ENCODE peak calls at places on chromosomes 6 and 20, in nine cellular contexts. One of them, this sample, is unnamed.

GRCh38 chr20:54340667-54341081 is 132.8 kb downstream of the PFDN4 start:
- DNase-seq in heart right ventricle: no peak
- DNase-seq in K562: no peak
- DNase-seq in epithelial cell of esophagus: no peak
- DNase-seq in fibroblast of the aortic adventitia: peak
- DNase-seq in cardiac muscle cell: peak
- DNase-seq in RWPE1: peak
- DNase-seq in psoas muscle: no peak
- DNase-seq in neural crest cell: no peak
- DNase-seq in this sample: no peak

GRCh38 chr20:49925901-49926454 is 10.2 kb upstream of the RNF114 start:
- DNase-seq in heart right ventricle: no peak
- DNase-seq in K562: no peak
- DNase-seq in epithelial cell of esophagus: no peak
- DNase-seq in fibroblast of the aortic adventitia: no peak
- DNase-seq in cardiac muscle cell: no peak
- DNase-seq in RWPE1: no peak
- DNase-seq in psoas muscle: no peak
- DNase-seq in neural crest cell: no peak
- DNase-seq in this sample: no peak

GRCh38 chr6:44022671-44023352 is 104.4 kb downstream of the MRPL14 start:
- DNase-seq in heart right ventricle: no peak
- DNase-seq in K562: no peak
- DNase-seq in epithelial cell of esophagus: no peak
- DNase-seq in fibroblast of the aortic adventitia: no peak
- DNase-seq in cardiac muscle cell: no peak
- DNase-seq in RWPE1: no peak
- DNase-seq in psoas muscle: no peak
- DNase-seq in neural crest cell: no peak
- DNase-seq in this sample: no peak

GRCh38 chr20:16020971-16021370 is 552.3 kb downstream of the KIF16B start:
- DNase-seq in heart right ventricle: no peak
- DNase-seq in K562: no peak
- DNase-seq in epithelial cell of esophagus: peak
- DNase-seq in fibroblast of the aortic adventitia: no peak
- DNase-seq in cardiac muscle cell: no peak
- DNase-seq in RWPE1: peak
- DNase-seq in psoas muscle: no peak
- DNase-seq in neural crest cell: no peak
- DNase-seq in this sample: no peak

GRCh38 chr6:24313133-24313476 is 44.8 kb downstream of the DCDC2 start:
- DNase-seq in heart right ventricle: no peak
- DNase-seq in K562: no peak
- DNase-seq in epithelial cell of esophagus: no peak
- DNase-seq in fibroblast of the aortic adventitia: no peak
- DNase-seq in cardiac muscle cell: no peak
- DNase-seq in RWPE1: no peak
- DNase-seq in psoas muscle: no peak
- DNase-seq in neural crest cell: no peak
- DNase-seq in this sample: no peak

GRCh38 chr6:32151131-32151884 is 431 bp downstream of the PRRT1 start:
- DNase-seq in heart right ventricle: no peak
- DNase-seq in K562: no peak
- DNase-seq in epithelial cell of esophagus: no peak
- DNase-seq in fibroblast of the aortic adventitia: no peak
- DNase-seq in cardiac muscle cell: no peak
- DNase-seq in RWPE1: no peak
- DNase-seq in psoas muscle: no peak
- DNase-seq in neural crest cell: no peak
- DNase-seq in this sample: no peak

GRCh38 chr6:127366281-127367022 is 23.0 kb upstream of the ECHDC1 start:
- DNase-seq in heart right ventricle: no peak
- DNase-seq in K562: peak
- DNase-seq in epithelial cell of esophagus: peak
- DNase-seq in fibroblast of the aortic adventitia: peak
- DNase-seq in cardiac muscle cell: peak
- DNase-seq in RWPE1: peak
- DNase-seq in psoas muscle: no peak
- DNase-seq in neural crest cell: no peak
- DNase-seq in this sample: no peak

GRCh38 chr6:28770732-28771131 is 153.1 kb downstream of the TRIM27 start:
- DNase-seq in heart right ventricle: no peak
- DNase-seq in K562: no peak
- DNase-seq in epithelial cell of esophagus: no peak
- DNase-seq in fibroblast of the aortic adventitia: no peak
- DNase-seq in cardiac muscle cell: no peak
- DNase-seq in RWPE1: no peak
- DNase-seq in psoas muscle: no peak
- DNase-seq in neural crest cell: no peak
- DNase-seq in this sample: no peak

DNA sequence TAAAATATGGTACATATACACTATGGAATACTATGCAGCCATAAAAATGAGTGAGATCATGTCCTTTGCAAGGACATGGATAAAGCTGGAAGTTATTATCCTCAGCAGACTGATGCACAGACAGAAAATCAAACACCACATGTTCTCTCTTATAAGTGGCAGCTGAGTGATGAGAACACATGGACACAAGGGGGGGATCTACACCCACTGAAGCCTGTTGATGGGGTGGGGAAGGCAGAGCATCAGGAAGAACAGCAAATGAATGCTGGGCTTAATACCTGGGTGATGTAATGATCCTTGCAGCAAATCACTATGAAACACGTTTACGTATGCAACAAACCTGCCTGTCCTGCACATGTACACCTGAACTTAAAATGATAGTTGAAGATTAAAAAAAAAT is 71.3 kb downstream of the MANEA start:
- DNase-seq in heart right ventricle: no peak
- DNase-seq in K562: no peak
- DNase-seq in epithelial cell of esophagus: peak
- DNase-seq in fibroblast of the aortic adventitia: no peak
- DNase-seq in cardiac muscle cell: no peak
- DNase-seq in RWPE1: no peak
- DNase-seq in psoas muscle: no peak
- DNase-seq in neural crest cell: no peak
- DNase-seq in this sample: peak
- TF ChIP-seq CTCF in heart right ventricle: no peak
- TF ChIP-seq CTCF in K562: no peak
- TF ChIP-seq CTCF in epithelial cell of esophagus: no peak
- TF ChIP-seq CTCF in fibroblast of the aortic adventitia: no peak
- TF ChIP-seq CTCF in cardiac muscle cell: no peak
- TF ChIP-seq CTCF in RWPE1: no peak
- TF ChIP-seq CTCF in psoas muscle: no peak
- TF ChIP-seq CTCF in neural crest cell: no peak
- TF ChIP-seq CTCF in this sample: no peak

GRCh38 chr20:63105211-63106107 is 98.7 kb upstream of the BHLHE23 start:
- DNase-seq in heart right ventricle: no peak
- DNase-seq in K562: no peak
- DNase-seq in epithelial cell of esophagus: no peak
- DNase-seq in fibroblast of the aortic adventitia: no peak
- DNase-seq in cardiac muscle cell: no peak
- DNase-seq in RWPE1: no peak
- DNase-seq in psoas muscle: no peak
- DNase-seq in neural crest cell: no peak
- DNase-seq in this sample: no peak

GRCh38 chr20:63107449-63108200 is 100.9 kb upstream of the BHLHE23 start:
- DNase-seq in heart right ventricle: no peak
- DNase-seq in K562: no peak
- DNase-seq in epithelial cell of esophagus: no peak
- DNase-seq in fibroblast of the aortic adventitia: no peak
- DNase-seq in cardiac muscle cell: no peak
- DNase-seq in RWPE1: no peak
- DNase-seq in psoas muscle: no peak
- DNase-seq in neural crest cell: no peak
- DNase-seq in this sample: no peak

GRCh38 chr20:63108247-63108646 is 101.5 kb upstream of the BHLHE23 start:
- DNase-seq in heart right ventricle: no peak
- DNase-seq in K562: no peak
- DNase-seq in epithelial cell of esophagus: no peak
- DNase-seq in fibroblast of the aortic adventitia: no peak
- DNase-seq in cardiac muscle cell: no peak
- DNase-seq in RWPE1: no peak
- DNase-seq in psoas muscle: no peak
- DNase-seq in neural crest cell: no peak
- DNase-seq in this sample: no peak

GRCh38 chr20:63106108-63106764 is 99.5 kb upstream of the BHLHE23 start:
- DNase-seq in heart right ventricle: peak
- DNase-seq in K562: no peak
- DNase-seq in epithelial cell of esophagus: no peak
- DNase-seq in fibroblast of the aortic adventitia: peak
- DNase-seq in cardiac muscle cell: peak
- DNase-seq in RWPE1: no peak
- DNase-seq in psoas muscle: no peak
- DNase-seq in neural crest cell: no peak
- DNase-seq in this sample: no peak

DNA sequence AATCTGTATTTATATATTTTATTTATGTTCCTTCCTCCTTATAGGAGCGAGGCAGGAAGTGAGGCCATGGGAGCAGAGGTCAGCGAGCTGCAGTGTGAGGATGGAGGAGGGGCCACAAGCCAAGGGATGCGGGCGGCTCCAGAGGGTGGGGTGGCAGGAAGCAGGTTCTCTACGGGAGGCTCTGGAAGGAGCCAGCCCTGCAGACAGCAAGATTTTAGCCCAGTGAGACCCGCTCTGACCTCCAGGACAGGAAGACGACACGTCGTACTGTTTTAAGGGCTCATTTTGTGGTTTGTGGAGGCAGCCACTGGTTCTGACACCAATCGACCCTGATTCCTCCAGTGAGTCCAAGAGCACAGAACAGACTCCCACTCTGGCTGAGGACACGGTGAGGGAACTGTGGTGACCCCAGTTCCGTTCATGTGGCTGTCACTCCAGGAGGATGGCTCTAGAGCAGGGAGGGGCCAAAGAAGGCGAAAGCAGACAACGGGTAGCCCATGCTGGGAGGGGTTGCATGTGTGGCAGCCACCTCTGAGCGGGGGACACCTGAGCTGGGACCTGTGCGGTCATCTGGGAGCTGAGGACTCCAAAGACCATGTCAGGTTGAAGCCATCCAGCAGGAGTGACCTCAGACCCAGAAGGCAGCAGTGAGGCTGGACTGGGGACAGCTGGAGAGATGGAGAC is 100.1 kb upstream of the BHLHE23 start:
- DNase-seq in heart right ventricle: no peak
- DNase-seq in K562: no peak
- DNase-seq in epithelial cell of esophagus: no peak
- DNase-seq in fibroblast of the aortic adventitia: no peak
- DNase-seq in cardiac muscle cell: no peak
- DNase-seq in RWPE1: no peak
- DNase-seq in psoas muscle: peak
- DNase-seq in neural crest cell: no peak
- DNase-seq in this sample: no peak
- TF ChIP-seq CTCF in heart right ventricle: no peak
- TF ChIP-seq CTCF in K562: no peak
- TF ChIP-seq CTCF in epithelial cell of esophagus: no peak
- TF ChIP-seq CTCF in fibroblast of the aortic adventitia: no peak
- TF ChIP-seq CTCF in cardiac muscle cell: no peak
- TF ChIP-seq CTCF in RWPE1: no peak
- TF ChIP-seq CTCF in psoas muscle: no peak
- TF ChIP-seq CTCF in neural crest cell: no peak
- TF ChIP-seq CTCF in this sample: no peak

DNA sequence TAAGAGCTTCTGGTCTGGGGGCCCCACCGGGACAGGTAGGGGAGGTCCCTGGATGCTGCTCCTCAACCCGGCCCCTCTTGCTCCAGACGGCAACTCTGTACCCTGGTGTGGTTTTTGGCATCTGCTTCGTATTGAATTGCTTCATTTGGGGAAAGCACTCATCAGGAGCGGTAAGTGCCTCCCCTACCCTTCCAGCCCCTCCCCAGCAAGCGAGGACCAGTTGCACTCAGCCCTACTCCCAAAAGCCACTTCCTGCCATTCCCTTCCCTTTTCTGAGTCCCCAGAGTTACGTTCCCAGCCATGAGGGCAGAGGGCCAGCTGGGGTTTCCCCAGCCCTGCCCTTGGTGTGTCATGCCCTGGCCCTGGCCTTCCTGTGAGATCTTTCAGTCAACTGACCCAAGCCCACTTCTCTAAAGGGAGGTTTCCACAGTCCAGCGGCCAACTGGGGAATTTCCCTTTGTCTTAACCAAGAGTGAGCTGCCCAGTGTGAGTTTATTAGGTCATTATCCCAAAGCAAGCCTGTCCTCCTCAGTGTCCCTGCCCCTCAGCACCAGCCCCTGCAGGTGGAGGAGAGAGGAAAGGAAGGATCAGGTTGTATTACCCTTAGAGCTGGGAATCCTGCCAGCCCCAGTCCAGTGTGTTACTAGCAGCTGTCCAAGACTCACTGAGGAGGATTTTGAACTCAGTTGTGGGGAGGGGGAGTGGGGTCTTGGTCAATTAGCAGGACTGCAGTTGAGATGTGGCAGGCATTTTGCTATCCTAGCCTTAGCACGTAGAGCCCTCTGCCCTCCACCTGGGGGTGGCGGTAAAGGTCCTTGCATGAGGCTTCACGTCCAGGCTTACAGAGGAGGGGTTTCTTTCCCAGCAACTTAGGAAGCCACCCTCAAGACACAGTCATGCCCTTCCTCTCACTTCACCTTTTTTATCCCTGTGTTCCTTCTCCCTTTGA is 45.8 kb downstream of the TM9SF4 start:
- DNase-seq in heart right ventricle: peak
- DNase-seq in K562: peak
- DNase-seq in epithelial cell of esophagus: peak
- DNase-seq in fibroblast of the aortic adventitia: peak
- DNase-seq in cardiac muscle cell: peak
- DNase-seq in RWPE1: peak
- DNase-seq in psoas muscle: peak
- DNase-seq in neural crest cell: peak
- DNase-seq in this sample: peak
- TF ChIP-seq CTCF in heart right ventricle: peak
- TF ChIP-seq CTCF in K562: peak
- TF ChIP-seq CTCF in epithelial cell of esophagus: peak
- TF ChIP-seq CTCF in fibroblast of the aortic adventitia: peak
- TF ChIP-seq CTCF in cardiac muscle cell: peak
- TF ChIP-seq CTCF in RWPE1: no peak
- TF ChIP-seq CTCF in psoas muscle: peak
- TF ChIP-seq CTCF in neural crest cell: peak
- TF ChIP-seq CTCF in this sample: no peak

DNA sequence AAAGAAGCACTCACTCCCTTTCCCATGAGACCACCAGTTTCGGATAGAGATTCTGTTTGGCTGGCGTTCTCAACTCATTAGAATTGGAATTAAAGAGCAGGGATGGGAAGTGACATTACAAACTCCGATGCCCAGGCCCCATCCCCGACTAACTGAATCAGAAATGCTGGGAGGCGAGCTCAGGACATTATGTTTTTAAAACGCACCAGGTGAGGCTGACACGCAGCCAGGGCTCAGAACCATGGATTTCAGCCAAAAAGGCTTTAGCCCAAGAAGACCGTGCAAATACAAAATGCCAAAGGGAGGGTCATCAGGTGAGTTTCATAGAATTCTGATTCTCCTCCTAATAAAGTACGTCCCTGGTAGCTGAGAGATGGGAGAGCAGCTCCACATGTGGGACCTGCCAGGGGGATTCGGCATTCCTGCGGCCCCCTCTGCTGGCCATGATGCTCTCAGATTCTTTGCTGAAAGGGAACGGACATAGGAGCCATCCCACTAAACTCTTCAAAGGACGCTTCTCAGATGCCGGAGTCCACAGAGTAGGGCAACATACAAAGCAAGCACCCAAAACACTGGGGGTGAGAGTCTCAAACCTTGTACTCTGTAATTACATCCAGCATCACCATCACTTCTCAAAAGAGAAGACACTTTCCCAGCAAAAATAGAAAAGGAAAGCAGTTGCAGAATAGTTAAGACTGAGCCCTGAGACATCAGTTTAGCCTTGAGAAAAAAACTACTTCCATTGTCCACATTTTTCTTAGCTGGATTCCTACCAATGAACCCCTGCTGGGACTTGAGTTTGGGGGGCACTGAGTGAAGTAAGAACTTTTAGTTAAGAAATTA is 205.2 kb downstream of the BMP7 start:
- DNase-seq in heart right ventricle: no peak
- DNase-seq in K562: peak
- DNase-seq in epithelial cell of esophagus: peak
- DNase-seq in fibroblast of the aortic adventitia: no peak
- DNase-seq in cardiac muscle cell: peak
- DNase-seq in RWPE1: peak
- DNase-seq in psoas muscle: no peak
- DNase-seq in neural crest cell: peak
- DNase-seq in this sample: peak
- TF ChIP-seq CTCF in heart right ventricle: no peak
- TF ChIP-seq CTCF in K562: peak
- TF ChIP-seq CTCF in epithelial cell of esophagus: peak
- TF ChIP-seq CTCF in fibroblast of the aortic adventitia: no peak
- TF ChIP-seq CTCF in cardiac muscle cell: peak
- TF ChIP-seq CTCF in RWPE1: no peak
- TF ChIP-seq CTCF in psoas muscle: no peak
- TF ChIP-seq CTCF in neural crest cell: peak
- TF ChIP-seq CTCF in this sample: peak

This sample was measured in endothelial cell.